ENCODE peak calls at places on chromosomes 4 and X, in six cellular contexts. Z, Y, U, V, D and C are unnamed samples.

GRCh38 chrX:135549519-135549918 is 29.1 kb downstream of the INTS6L start:
- DNase-seq in Z (no peak), D (peak; percentile 63), U (no peak), V (no peak), Y (no peak), C (no peak)

GRCh38 chr4:7655549-7656243 is 221.0 kb upstream of the PSAPL1 start:
- DNase-seq in V (no peak), U (no peak), Y (no peak), Z (no peak), D (no peak), C (no peak)

GRCh38 chr4:2288051-2288541 is 26.2 kb upstream of the MXD4 start:
- DNase-seq in U (peak; percentile 64), Y (no peak), Z (no peak), V (no peak), D (no peak), C (no peak)

GRCh38 chr4:76486588-76487276 is 51.7 kb downstream of the SHROOM3 start:
- DNase-seq in Z (no peak), Y (no peak), V (no peak), U (no peak), D (no peak), C (no peak)

GRCh38 chrX:9464435-9465371 is at the start of gene TBL1X:
- DNase-seq in D (peak; percentile 58), V (peak; percentile 45), U (peak; percentile 75), Y (peak; percentile 48), Z (no peak), C (peak; percentile 17)

GRCh38 chr4:183098723-183099536 is at the start of gene WWC2:
- DNase-seq in D (peak; percentile 78), Y (peak; percentile 89), U (peak; percentile 92), Z (peak; percentile 71), V (peak; percentile 59), C (peak; percentile 91)

GRCh38 chr4:76704133-76704881 is 193.6 kb downstream of the SOWAHB start:
- DNase-seq in Y (no peak), Z (no peak), V (no peak), U (no peak), D (peak; percentile 78), C (no peak)

GRCh38 chr4:70651864-70652506 is 14.3 kb downstream of the JCHAIN start:
- DNase-seq in Z (no peak), Y (no peak), D (no peak), U (no peak), V (no peak), C (peak; percentile 57)

GRCh38 chrX:7586126-7586525 is 256.8 kb upstream of the VCX start:
- DNase-seq in D (no peak), Y (no peak), Z (no peak), U (no peak), V (no peak), C (peak; percentile 58)

GRCh38 chr4:38162240-38162784 is 202.1 kb downstream of the PTTG2 start:
- DNase-seq in U (no peak), Z (peak; percentile 33), V (no peak), Y (no peak), D (peak; percentile 40), C (peak; percentile 60)

GRCh38 chrX:118839334-118839958 is 15.8 kb downstream of the ZCCHC12 start:
- DNase-seq in U (peak; percentile 78), Y (peak; percentile 74), D (peak; percentile 87), V (peak; percentile 45), Z (peak; percentile 22), C (peak; percentile 58)

GRCh38 chrX:120499301-120500097 is 30.4 kb upstream of the LAMP2 start:
- DNase-seq in U (no peak), Y (no peak), V (no peak), D (no peak), Z (no peak), C (no peak)

GRCh38 chr4:7698586-7698985 is 241.1 kb downstream of the AFAP1 start:
- DNase-seq in U (no peak), Z (no peak), Y (no peak), V (no peak), D (no peak), C (peak; percentile 52)

GRCh38 chrX:7925867-7926472 is 1.2 kb downstream of the PNPLA4 start:
- DNase-seq in D (peak; percentile 72), Y (peak; percentile 56), V (peak; percentile 25), U (no peak), Z (no peak), C (peak; percentile 63)

GRCh38 chrX:36577006-36577405 is 431.2 kb upstream of the FAM47C start:
- DNase-seq in Z (no peak), V (no peak), D (no peak), U (no peak), Y (no peak), C (no peak)

GRCh38 chr4:186930024-186930423 is 206.4 kb upstream of the FAT1 start:
- DNase-seq in Y (no peak), D (no peak), V (no peak), Z (no peak), U (no peak), C (no peak)

GRCh38 chr4:69239777-69240176 is 25.2 kb upstream of the UGT2B11 start:
- DNase-seq in V (no peak), U (no peak), Z (no peak), Y (no peak), D (peak; percentile 34), C (no peak)

GRCh38 chr4:118968006-118968405 is 79.4 kb downstream of the SYNPO2 start:
- DNase-seq in D (peak; percentile 56), Z (peak; percentile 37), Y (no peak), U (no peak), V (no peak), C (peak; percentile 63)

GRCh38 chr4:94307231-94307840 is 35.3 kb downstream of the HPGDS start:
- DNase-seq in V (no peak), Z (no peak), Y (no peak), D (no peak), U (no peak), C (peak; percentile 4)

GRCh38 chrX:28946846-28947245 is 359.6 kb downstream of the IL1RAPL1 start:
- DNase-seq in V (no peak), U (no peak), Y (no peak), D (no peak), Z (no peak), C (no peak)

GRCh38 chr4:185755451-185755850 is 56.5 kb downstream of the SORBS2 start:
- DNase-seq in D (no peak), Y (no peak), Z (no peak), V (no peak), U (no peak), C (no peak)

GRCh38 chr4:76156635-76157034 is 8.4 kb upstream of the NUP54 start:
- DNase-seq in U (no peak), D (no peak), Z (no peak), V (no peak), Y (no peak), C (no peak)

GRCh38 chr4:69322055-69322454 is 41.8 kb downstream of the UGT2B28 start:
- DNase-seq in Y (no peak), V (no peak), Z (peak; percentile 7), U (no peak), D (no peak), C (no peak)

GRCh38 chrX:119228506-119229290 is 7.4 kb upstream of the PGRMC1 start:
- DNase-seq in D (no peak), Y (no peak), V (no peak), U (no peak), Z (no peak), C (peak; percentile 53)

GRCh38 chr4:53555111-53555510 is 36.2 kb downstream of the LNX1 start:
- DNase-seq in D (no peak), U (no peak), V (no peak), Z (no peak), Y (no peak), C (no peak)

GRCh38 chrX:136386821-136387220 is 86.1 kb downstream of the ADGRG4 start:
- DNase-seq in U (no peak), Y (no peak), V (no peak), D (no peak), Z (no peak), C (no peak)

GRCh38 chrX:40245411-40246140 is 147.8 kb upstream of the BCOR start:
- DNase-seq in D (no peak), V (no peak), Z (no peak), U (no peak), Y (no peak), C (no peak)

GRCh38 chrX:41603591-41603990 is 85.2 kb upstream of the GPR34 start:
- DNase-seq in D (no peak), U (no peak), Y (no peak), V (no peak), Z (no peak), C (no peak)

GRCh38 chrX:10557166-10557565 is 63.2 kb downstream of the MID1 start:
- DNase-seq in U (no peak), Z (no peak), V (no peak), D (no peak), Y (no peak), C (no peak)

GRCh38 chr4:76571274-76571673 is 136.2 kb downstream of the SHROOM3 start:
- DNase-seq in D (no peak), U (no peak), Y (no peak), Z (no peak), V (no peak), C (no peak)

GRCh38 chrX:9847071-9847470 is 60.8 kb downstream of the SHROOM2 start:
- DNase-seq in Y (no peak), D (no peak), U (no peak), V (no peak), Z (no peak), C (no peak)

GRCh38 chr4:14719053-14719452 is 283.2 kb upstream of the CPEB2 start:
- DNase-seq in Z (peak; percentile 28), Y (no peak), D (peak; percentile 18), V (no peak), U (no peak), C (no peak)

GRCh38 chrX:19990225-19990518 is 689 bp downstream of the BCLAF3 start:
- DNase-seq in V (no peak), U (no peak), Y (no peak), Z (no peak), D (peak; percentile 27), C (peak; percentile 8)

GRCh38 chr4:40446785-40447184 is 111.7 kb downstream of the CHRNA9 start:
- DNase-seq in U (no peak), Z (no peak), V (no peak), D (no peak), Y (no peak), C (no peak)